ENCODE peak calls at places on chromosomes 4 and X, in five cellular contexts. B, X, F, A and Z are unnamed samples.

GRCh38 chrX:120308959-120309872 is 2.0 kb downstream of the TMEM255A start:
- DNase-seq in B (peak; percentile 79), A (peak; percentile 29), F (peak; percentile 65), X (no peak), Z (peak; percentile 66)

GRCh38 chr4:8308856-8309771 is 39.6 kb downstream of the HTRA3 start:
- DNase-seq in F (no peak), B (peak; percentile 90), A (no peak), X (no peak), Z (no peak)

GRCh38 chrX:132614297-132614696 is 125.5 kb upstream of the MBNL3 start:
- DNase-seq in B (no peak), A (no peak), X (no peak), F (no peak), Z (no peak)

GRCh38 chrX:24485976-24486680 is 21.0 kb downstream of the PDK3 start:
- DNase-seq in B (no peak), X (no peak), A (no peak), F (no peak), Z (no peak)

GRCh38 chr4:184746532-184746870 is 12.6 kb upstream of the CENPU start:
- DNase-seq in X (no peak), F (peak; percentile 76), A (no peak), B (peak; percentile 88), Z (no peak)

GRCh38 chrX:11137543-11138139 is 26.5 kb downstream of the HCCS start:
- DNase-seq in F (no peak), X (no peak), A (peak; percentile 45), B (no peak), Z (peak; percentile 20)

GRCh38 chr4:153393397-153393796 is 48.9 kb downstream of the MND1 start:
- DNase-seq in A (no peak), B (peak; percentile 66), X (no peak), F (no peak), Z (no peak)

GRCh38 chr4:76589402-76589801 is 154.4 kb downstream of the SHROOM3 start:
- DNase-seq in F (no peak), B (no peak), A (no peak), X (no peak), Z (no peak)

GRCh38 chr4:186190456-186191265 is 706 bp upstream of the CYP4V2 start:
- DNase-seq in B (peak; percentile 75), A (no peak), X (peak; percentile 53), F (no peak), Z (no peak)

GRCh38 chr4:11223261-11223660 is 205.4 kb downstream of the HS3ST1 start:
- DNase-seq in X (no peak), B (no peak), A (no peak), F (no peak), Z (no peak)

GRCh38 chr4:612052-612748 is 13.2 kb upstream of the PDE6B start:
- DNase-seq in B (no peak), A (no peak), F (no peak), X (no peak), Z (no peak)

GRCh38 chr4:24015782-24016181 is 125.9 kb upstream of the PPARGC1A start:
- DNase-seq in F (no peak), X (no peak), B (no peak), A (no peak), Z (no peak)

GRCh38 chr4:22515888-22516541 is at the start of gene ADGRA3:
- DNase-seq in F (peak; percentile 81), B (peak; percentile 88), A (peak; percentile 81), X (peak; percentile 39), Z (peak; percentile 43)

GRCh38 chr4:86178216-86178615 is 181.6 kb downstream of the MAPK10 start:
- DNase-seq in F (no peak), B (no peak), A (no peak), X (no peak), Z (no peak)

GRCh38 chr4:188437535-188437934 is 298.3 kb downstream of the TRIML1 start:
- DNase-seq in A (no peak), F (no peak), X (no peak), B (no peak), Z (no peak)

GRCh38 chrX:19225906-19226305 is 103.6 kb upstream of the ADGRG2 start:
- DNase-seq in A (no peak), B (no peak), F (no peak), X (no peak), Z (no peak)

GRCh38 chr4:186719925-186720694 is 3.5 kb downstream of the FAT1 start:
- DNase-seq in B (no peak), X (peak; percentile 41), F (no peak), A (no peak), Z (peak; percentile 72)

GRCh38 chr4:83536649-83537352 is 893 bp downstream of the GPAT3 start:
- DNase-seq in B (no peak), X (no peak), A (no peak), F (no peak), Z (no peak)

GRCh38 chr4:158750379-158750778 is 18.4 kb upstream of the FNIP2 start:
- DNase-seq in B (no peak), F (no peak), A (no peak), X (no peak), Z (no peak)

GRCh38 chrX:41720125-41720780 is 3.7 kb upstream of the GPR82 start:
- DNase-seq in A (no peak), X (no peak), B (no peak), F (peak; percentile 28), Z (no peak)

DNA sequence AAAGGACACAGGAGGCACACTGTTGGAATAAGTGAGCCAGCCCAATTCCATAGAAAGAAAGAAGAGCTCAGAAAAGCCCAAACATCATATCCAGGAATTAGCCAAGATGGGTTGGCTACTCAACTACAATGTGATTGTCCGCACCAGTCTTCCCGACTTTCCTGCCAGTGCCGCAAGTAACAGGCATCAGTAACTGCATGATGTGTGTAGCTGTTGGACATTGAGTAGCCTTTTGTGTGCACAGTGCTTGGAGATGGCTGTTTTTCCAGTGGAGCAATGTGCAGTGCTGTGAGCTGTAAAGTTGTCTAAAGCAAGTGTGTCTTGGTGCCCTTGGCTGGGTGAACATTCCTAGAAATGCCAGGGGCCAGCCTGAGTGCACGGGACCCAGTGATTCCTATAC is 29.2 kb upstream of the FAM193A start:
- DNase-seq in B (no peak), F (no peak), X (peak; percentile 3), A (no peak), Z (no peak)
- TF ChIP-seq POLR2AphosphoS5 in B (no peak), F (no peak), X (no peak), A (no peak), Z (no peak)

DNA sequence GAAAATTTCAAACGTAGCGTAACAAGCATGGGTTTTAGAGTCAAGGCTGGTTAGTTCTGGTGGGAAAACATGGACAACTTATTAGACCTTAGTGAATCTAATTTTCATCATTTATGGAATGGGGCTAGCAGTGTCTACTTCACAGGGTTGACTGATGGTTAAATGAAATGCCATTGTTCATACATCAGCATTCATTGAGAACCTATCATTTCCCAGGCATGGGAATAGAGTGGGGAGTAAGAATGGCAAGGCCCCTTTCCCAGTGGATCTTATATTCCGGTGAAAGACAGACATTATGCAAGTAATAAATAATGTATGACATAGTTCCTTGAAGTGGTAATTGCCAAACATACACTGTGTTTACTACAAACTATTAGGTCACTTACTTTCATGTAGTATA is 30.7 kb upstream of the CTSO start:
- DNase-seq in F (no peak), B (no peak), A (no peak), X (no peak), Z (no peak)
- TF ChIP-seq POLR2AphosphoS5 in F (no peak), B (no peak), A (no peak), X (no peak), Z (no peak)

DNA sequence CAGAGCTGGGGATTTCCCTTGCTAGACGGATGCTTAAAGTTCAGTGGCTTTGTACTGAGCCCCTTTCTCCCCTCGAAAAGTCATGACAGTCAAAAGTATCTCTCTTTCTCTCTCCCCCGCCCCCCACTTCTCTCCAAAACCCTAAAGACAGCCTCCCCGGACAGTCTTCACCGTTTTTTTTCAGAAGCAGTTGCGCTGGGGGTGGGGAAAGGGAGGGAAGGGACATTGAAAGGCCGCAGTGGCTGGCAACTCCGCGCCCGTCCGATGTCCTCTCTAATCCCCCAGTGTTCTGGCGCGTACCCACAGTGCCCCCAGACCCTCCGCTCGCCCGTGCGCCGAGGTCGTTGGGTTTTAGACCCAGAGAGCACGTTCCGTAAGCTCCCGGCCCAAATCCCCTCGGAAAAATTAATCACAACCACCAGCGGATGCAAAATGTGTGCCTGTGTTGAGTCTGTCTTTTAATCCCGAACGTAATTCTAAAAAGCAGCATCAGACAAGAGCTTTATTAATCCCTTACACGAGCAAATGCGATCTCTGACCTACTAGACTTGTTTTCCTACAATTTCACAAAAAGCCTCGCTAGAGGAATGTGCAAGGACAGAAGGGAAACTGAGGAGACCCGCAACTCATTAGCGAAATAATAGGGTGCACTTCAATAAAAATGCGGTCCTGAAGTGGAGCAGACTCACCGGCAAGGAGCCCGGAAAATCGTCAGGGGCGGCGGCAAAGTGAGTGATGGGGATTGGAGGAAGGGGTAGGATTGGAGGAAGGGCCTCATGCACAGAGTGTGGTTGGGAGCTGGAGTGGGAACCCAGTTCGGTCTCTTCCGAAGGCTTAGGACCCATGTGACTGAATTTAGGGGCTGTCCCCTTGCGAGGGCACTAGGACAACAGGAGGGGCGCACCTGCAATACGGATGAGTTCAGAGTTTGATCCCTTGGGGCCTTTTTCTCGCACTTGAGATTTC is 12.2 kb upstream of the PRDM8 start:
- DNase-seq in F (no peak), X (no peak), A (no peak), B (peak; percentile 76), Z (no peak)
- TF ChIP-seq POLR2AphosphoS5 in F (no peak), X (no peak), A (no peak), B (no peak), Z (no peak)

GRCh38 chrX:154605566-154605965 is 13.5 kb downstream of the CTAG1B start:
- DNase-seq in F (no peak), B (no peak), A (no peak), X (no peak), Z (no peak)
- TF ChIP-seq POLR2AphosphoS5 in F (no peak), B (no peak), A (no peak), X (no peak), Z (no peak)

GRCh38 chr4:170657761-170658160 is 568.0 kb upstream of the AADAT start:
- DNase-seq in F (no peak), B (no peak), X (no peak), A (no peak), Z (no peak)
- TF ChIP-seq POLR2AphosphoS5 in F (no peak), B (no peak), X (no peak), A (no peak), Z (no peak)